ENCODE peak calls at places on chromosome 3, in five cellular contexts. V is colonic mucosa, Z is cardiac fibroblast, P is GM13976, X is endothelial cell. M is an unnamed sample.

GRCh38 chr3:128488995-128489859 is 3.8 kb downstream of the GATA2 start:
- DNase-seq in V (peak; percentile 52), X (peak; percentile 67), P (no peak), Z (peak; percentile 60), M (no peak)

GRCh38 chr3:127679534-127680145 is 6.9 kb downstream of the ABTB1 start:
- DNase-seq in P (no peak), V (no peak), Z (no peak), X (peak; percentile 46), M (no peak)

GRCh38 chr3:122076414-122077292 is 21.5 kb downstream of the CD86 start:
- DNase-seq in X (no peak), Z (no peak), P (no peak), V (no peak), M (no peak)

GRCh38 chr3:131543714-131544113 is 40.9 kb upstream of the MRPL3 start:
- DNase-seq in P (no peak), V (peak; percentile 17), X (no peak), Z (peak; percentile 92), M (no peak)

GRCh38 chr3:141714671-141715070 is 23.4 kb upstream of the RNF7 start:
- DNase-seq in Z (no peak), P (no peak), V (no peak), X (no peak), M (no peak)

GRCh38 chr3:53028641-53029040 is 17.2 kb downstream of the SFMBT1 start:
- DNase-seq in V (no peak), X (no peak), Z (no peak), P (no peak), M (no peak)

GRCh38 chr3:129254536-129255230 is 5.3 kb downstream of the COPG1 start:
- DNase-seq in Z (no peak), X (no peak), P (no peak), V (no peak), M (no peak)

GRCh38 chr3:126668450-126669401 is 13.8 kb upstream of the TXNRD3 start:
- DNase-seq in P (no peak), X (no peak), V (no peak), Z (no peak), M (no peak)

GRCh38 chr3:45984331-45985312 is 11.0 kb downstream of the FYCO1 start:
- DNase-seq in V (no peak), Z (peak; percentile 56), X (no peak), P (no peak), M (no peak)

GRCh38 chr3:72634128-72634527 is 214.1 kb downstream of the SHQ1 start:
- DNase-seq in X (no peak), P (peak; percentile 48), V (no peak), Z (no peak), M (no peak)

GRCh38 chr3:123818324-123818920 is 65.7 kb downstream of the MYLK start:
- DNase-seq in X (no peak), Z (peak; percentile 40), P (no peak), V (no peak), M (no peak)

GRCh38 chr3:149487598-149488197 is 13.2 kb downstream of the TM4SF4 start:
- DNase-seq in Z (no peak), P (peak; percentile 38), V (peak; percentile 37), X (peak; percentile 43), M (no peak)

GRCh38 chr3:179324270-179324754 is 1.5 kb downstream of the ZNF639 start:
- DNase-seq in P (peak; percentile 50), X (no peak), Z (peak; percentile 32), V (no peak), M (no peak)

GRCh38 chr3:129992781-129993180 is 18.3 kb downstream of the TRH start:
- DNase-seq in Z (peak; percentile 9), X (peak; percentile 31), P (no peak), V (no peak), M (no peak)

GRCh38 chr3:77468408-77469045 is 428.6 kb downstream of the ROBO2 start:
- DNase-seq in P (no peak), X (no peak), V (no peak), Z (no peak), M (no peak)

GRCh38 chr3:125589743-125590142 is 5.6 kb downstream of the OSBPL11 start:
- DNase-seq in Z (no peak), V (no peak), P (peak; percentile 23), X (no peak), M (peak; percentile 21)

GRCh38 chr3:190575441-190576190 is 61.7 kb downstream of the IL1RAP start:
- DNase-seq in P (no peak), Z (no peak), V (no peak), X (no peak), M (no peak)

GRCh38 chr3:184384342-184384741 is 4.5 kb downstream of the CHRD start:
- DNase-seq in V (no peak), X (no peak), Z (no peak), P (no peak), M (no peak)

GRCh38 chr3:102354818-102355515 is 79.8 kb upstream of the ZPLD1 start:
- DNase-seq in Z (peak; percentile 46), P (no peak), V (no peak), X (no peak), M (no peak)

GRCh38 chr3:124799676-124800075 is 69.4 kb downstream of the UMPS start:
- DNase-seq in X (no peak), P (no peak), V (no peak), Z (no peak), M (no peak)

GRCh38 chr3:86937306-86937791 is 53.6 kb downstream of the VGLL3 start:
- DNase-seq in V (no peak), X (no peak), Z (peak; percentile 87), P (no peak), M (no peak)

GRCh38 chr3:6532101-6532500 is 328.8 kb upstream of the GRM7 start:
- DNase-seq in X (no peak), V (no peak), Z (no peak), P (no peak), M (no peak)

DNA sequence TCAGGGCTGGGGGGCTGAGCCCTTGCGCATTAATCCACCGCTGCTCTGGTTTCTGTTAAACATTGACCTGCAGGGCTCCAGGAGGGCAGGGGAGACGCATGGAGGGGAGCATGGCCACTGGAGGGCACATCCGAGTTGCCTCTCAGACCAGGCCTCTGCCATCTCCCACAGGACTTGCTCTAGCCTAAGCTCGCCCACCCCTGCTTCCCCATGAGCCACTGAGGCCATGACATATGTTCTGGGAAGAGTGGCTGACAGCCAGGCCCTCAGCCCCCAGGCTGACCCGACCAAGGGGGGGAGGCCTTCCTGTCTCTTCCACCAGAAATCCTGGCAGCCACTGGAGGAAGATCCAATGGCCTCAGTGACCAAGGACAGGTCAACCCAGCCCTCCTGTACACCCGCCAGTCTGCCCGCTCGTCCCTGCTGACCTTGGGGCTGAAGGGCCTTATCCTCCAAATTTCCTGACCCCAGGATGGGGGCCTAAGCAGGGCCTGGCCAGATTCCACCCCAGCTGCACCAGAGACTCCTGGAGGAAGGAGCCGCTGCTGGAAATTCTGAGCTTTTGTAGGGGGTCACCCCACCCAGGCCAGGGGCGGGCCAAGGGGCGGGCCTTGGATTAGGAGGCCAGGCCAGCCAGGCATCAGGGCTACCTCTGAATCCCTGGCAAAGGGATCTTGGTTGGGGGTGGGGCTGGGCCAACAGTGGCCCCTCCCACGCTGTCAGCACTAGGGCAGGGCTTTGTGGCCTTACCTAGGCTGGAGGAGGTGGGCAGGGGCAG is at the start of gene HYAL1:
- DNase-seq in V (peak; percentile 77), P (no peak), X (no peak), Z (peak; percentile 67), M (no peak)
- TF ChIP-seq CTCF in V (no peak), P (no peak), X (no peak), Z (peak; percentile 2), M (no peak)

GRCh38 chr3:146380052-146380451 is 89.3 kb downstream of the PLSCR2 start:
- DNase-seq in P (no peak), Z (no peak), V (no peak), X (no peak), M (no peak)

GRCh38 chr3:146384786-146385185 is 84.6 kb downstream of the PLSCR2 start:
- DNase-seq in Z (peak; percentile 40), V (no peak), P (no peak), X (no peak), M (no peak)

GRCh38 chr3:146387566-146387965 is 81.8 kb downstream of the PLSCR2 start:
- DNase-seq in X (no peak), V (no peak), Z (no peak), P (no peak), M (no peak)

GRCh38 chr3:146382386-146382785 is 87.0 kb downstream of the PLSCR2 start:
- DNase-seq in V (peak; percentile 32), Z (peak; percentile 51), P (no peak), X (peak; percentile 7), M (no peak)
- TF ChIP-seq CTCF in V (peak; percentile 17), Z (peak; percentile 37), P (no peak), X (no peak), M (no peak)

DNA sequence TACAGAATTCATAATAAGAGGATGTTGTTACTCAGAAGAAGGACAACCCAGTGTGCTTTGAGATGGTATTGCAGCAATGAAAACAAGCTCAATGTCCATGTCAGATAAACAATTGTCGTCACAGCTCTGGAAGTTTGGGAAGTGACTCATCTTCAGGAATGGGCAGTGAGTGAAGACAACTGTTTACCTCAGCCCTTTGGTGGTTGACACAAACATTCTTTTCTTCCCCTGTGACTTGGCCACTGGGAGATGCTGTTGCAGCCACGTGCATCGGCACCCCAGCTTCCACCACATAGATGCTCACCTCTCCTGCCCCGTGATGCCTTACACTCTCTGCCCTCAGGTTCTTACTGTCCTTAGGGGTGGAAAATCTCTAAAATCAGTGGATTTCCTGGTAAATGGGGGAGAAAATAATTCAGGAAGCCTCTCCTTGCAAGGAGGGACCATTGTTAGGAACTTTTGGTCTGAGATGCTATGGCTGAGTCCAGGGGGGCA is 114.1 kb upstream of the GALNT15 start:
- DNase-seq in V (no peak), X (peak; percentile 8), Z (peak; percentile 99), P (no peak), M (no peak)
- TF ChIP-seq CTCF in V (no peak), X (no peak), Z (no peak), P (no peak), M (no peak)

GRCh38 chr3:61858054-61858453 is 296.7 kb downstream of the PTPRG start:
- DNase-seq in V (no peak), Z (peak; percentile 75), X (no peak), P (no peak), M (no peak)
- TF ChIP-seq CTCF in V (peak; percentile 34), Z (peak; percentile 48), X (no peak), P (peak; percentile 28), M (no peak)

M was measured in GM12864.